ENCODE peak calls at places on chromosomes 4 and X, in seven cellular contexts. One of them, this sample, is unnamed.

GRCh38 chrX:80792205-80792604 is 17.5 kb downstream of the BRWD3 start:
- DNase-seq in GM20000: no peak
- DNase-seq in stimulated activated CD4-positive, alpha-beta T cell treated with anti-CD3 and anti-CD28 coated beads, Interleukin-4, amount 100 ng/mL, for 24 hours: no peak
- DNase-seq in neural crest cell: no peak
- DNase-seq in cardiac fibroblast: peak
- DNase-seq in NCI-H774: no peak
- DNase-seq in T-cell: no peak
- DNase-seq in this sample: no peak

GRCh38 chr4:101600287-101600686 is 190.2 kb upstream of the BANK1 start:
- DNase-seq in stimulated activated CD4-positive, alpha-beta T cell treated with anti-CD3 and anti-CD28 coated beads, Interleukin-4, amount 100 ng/mL, for 24 hours: no peak
- DNase-seq in cardiac fibroblast: no peak
- DNase-seq in NCI-H774: no peak
- DNase-seq in T-cell: no peak
- DNase-seq in neural crest cell: no peak
- DNase-seq in GM20000: no peak
- DNase-seq in this sample: no peak

GRCh38 chr4:73053974-73054480 is 15.5 kb downstream of the COX18 start:
- DNase-seq in T-cell: no peak
- DNase-seq in stimulated activated CD4-positive, alpha-beta T cell treated with anti-CD3 and anti-CD28 coated beads, Interleukin-4, amount 100 ng/mL, for 24 hours: no peak
- DNase-seq in cardiac fibroblast: no peak
- DNase-seq in neural crest cell: no peak
- DNase-seq in GM20000: no peak
- DNase-seq in NCI-H774: no peak
- DNase-seq in this sample: no peak

GRCh38 chrX:14027031-14027430 is 2.7 kb downstream of the GEMIN8 start:
- DNase-seq in GM20000: no peak
- DNase-seq in neural crest cell: no peak
- DNase-seq in cardiac fibroblast: peak
- DNase-seq in T-cell: peak
- DNase-seq in NCI-H774: no peak
- DNase-seq in stimulated activated CD4-positive, alpha-beta T cell treated with anti-CD3 and anti-CD28 coated beads, Interleukin-4, amount 100 ng/mL, for 24 hours: peak
- DNase-seq in this sample: peak

GRCh38 chr4:180538384-180539052 is 1704.7 kb upstream of the TENM3 start:
- DNase-seq in neural crest cell: no peak
- DNase-seq in cardiac fibroblast: no peak
- DNase-seq in GM20000: no peak
- DNase-seq in stimulated activated CD4-positive, alpha-beta T cell treated with anti-CD3 and anti-CD28 coated beads, Interleukin-4, amount 100 ng/mL, for 24 hours: no peak
- DNase-seq in NCI-H774: no peak
- DNase-seq in T-cell: no peak
- DNase-seq in this sample: no peak

GRCh38 chr4:162732871-162733270 is 433.8 kb downstream of the NAF1 start:
- DNase-seq in cardiac fibroblast: no peak
- DNase-seq in stimulated activated CD4-positive, alpha-beta T cell treated with anti-CD3 and anti-CD28 coated beads, Interleukin-4, amount 100 ng/mL, for 24 hours: no peak
- DNase-seq in GM20000: no peak
- DNase-seq in NCI-H774: no peak
- DNase-seq in neural crest cell: no peak
- DNase-seq in T-cell: no peak
- DNase-seq in this sample: no peak

GRCh38 chr4:165207016-165207430 is 338 bp upstream of the KLHL2 start:
- DNase-seq in GM20000: peak
- DNase-seq in cardiac fibroblast: no peak
- DNase-seq in NCI-H774: no peak
- DNase-seq in T-cell: no peak
- DNase-seq in neural crest cell: no peak
- DNase-seq in stimulated activated CD4-positive, alpha-beta T cell treated with anti-CD3 and anti-CD28 coated beads, Interleukin-4, amount 100 ng/mL, for 24 hours: no peak
- DNase-seq in this sample: no peak

GRCh38 chr4:185559913-185560281 is 24.6 kb upstream of the PDLIM3 start:
- DNase-seq in NCI-H774: no peak
- DNase-seq in GM20000: no peak
- DNase-seq in stimulated activated CD4-positive, alpha-beta T cell treated with anti-CD3 and anti-CD28 coated beads, Interleukin-4, amount 100 ng/mL, for 24 hours: no peak
- DNase-seq in neural crest cell: no peak
- DNase-seq in cardiac fibroblast: peak
- DNase-seq in T-cell: no peak
- DNase-seq in this sample: no peak

GRCh38 chrX:2391869-2392606 is 108.7 kb downstream of the DHRSX start:
- DNase-seq in NCI-H774: no peak
- DNase-seq in T-cell: no peak
- DNase-seq in GM20000: no peak
- DNase-seq in cardiac fibroblast: peak
- DNase-seq in neural crest cell: no peak
- DNase-seq in stimulated activated CD4-positive, alpha-beta T cell treated with anti-CD3 and anti-CD28 coated beads, Interleukin-4, amount 100 ng/mL, for 24 hours: no peak
- DNase-seq in this sample: no peak

GRCh38 chr4:15130441-15130840 is 128.2 kb downstream of the CPEB2 start:
- DNase-seq in neural crest cell: no peak
- DNase-seq in T-cell: no peak
- DNase-seq in NCI-H774: no peak
- DNase-seq in GM20000: no peak
- DNase-seq in stimulated activated CD4-positive, alpha-beta T cell treated with anti-CD3 and anti-CD28 coated beads, Interleukin-4, amount 100 ng/mL, for 24 hours: no peak
- DNase-seq in cardiac fibroblast: no peak
- DNase-seq in this sample: no peak

GRCh38 chr4:25928320-25928955 is 14.4 kb downstream of the SMIM20 start:
- DNase-seq in neural crest cell: no peak
- DNase-seq in T-cell: no peak
- DNase-seq in cardiac fibroblast: no peak
- DNase-seq in GM20000: no peak
- DNase-seq in NCI-H774: peak
- DNase-seq in stimulated activated CD4-positive, alpha-beta T cell treated with anti-CD3 and anti-CD28 coated beads, Interleukin-4, amount 100 ng/mL, for 24 hours: no peak
- DNase-seq in this sample: no peak

GRCh38 chr4:4810365-4810764 is 49.1 kb upstream of the MSX1 start:
- DNase-seq in GM20000: no peak
- DNase-seq in stimulated activated CD4-positive, alpha-beta T cell treated with anti-CD3 and anti-CD28 coated beads, Interleukin-4, amount 100 ng/mL, for 24 hours: no peak
- DNase-seq in neural crest cell: no peak
- DNase-seq in NCI-H774: no peak
- DNase-seq in cardiac fibroblast: no peak
- DNase-seq in T-cell: no peak
- DNase-seq in this sample: no peak

GRCh38 chr4:139892973-139893736 is 227.5 kb downstream of the MGST2 start:
- DNase-seq in NCI-H774: no peak
- DNase-seq in cardiac fibroblast: no peak
- DNase-seq in T-cell: no peak
- DNase-seq in neural crest cell: no peak
- DNase-seq in GM20000: no peak
- DNase-seq in stimulated activated CD4-positive, alpha-beta T cell treated with anti-CD3 and anti-CD28 coated beads, Interleukin-4, amount 100 ng/mL, for 24 hours: no peak
- DNase-seq in this sample: no peak

GRCh38 chrX:150477364-150477763 is 91.1 kb upstream of the MTM1 start:
- DNase-seq in stimulated activated CD4-positive, alpha-beta T cell treated with anti-CD3 and anti-CD28 coated beads, Interleukin-4, amount 100 ng/mL, for 24 hours: no peak
- DNase-seq in GM20000: no peak
- DNase-seq in neural crest cell: no peak
- DNase-seq in NCI-H774: no peak
- DNase-seq in cardiac fibroblast: no peak
- DNase-seq in T-cell: no peak
- DNase-seq in this sample: no peak

GRCh38 chr4:2923141-2923551 is 40.1 kb downstream of the NOP14 start:
- DNase-seq in GM20000: no peak
- DNase-seq in cardiac fibroblast: peak
- DNase-seq in stimulated activated CD4-positive, alpha-beta T cell treated with anti-CD3 and anti-CD28 coated beads, Interleukin-4, amount 100 ng/mL, for 24 hours: no peak
- DNase-seq in neural crest cell: no peak
- DNase-seq in NCI-H774: no peak
- DNase-seq in T-cell: no peak
- DNase-seq in this sample: no peak

GRCh38 chrX:137401092-137401491 is 164.8 kb upstream of the ZIC3 start:
- DNase-seq in NCI-H774: no peak
- DNase-seq in GM20000: no peak
- DNase-seq in neural crest cell: no peak
- DNase-seq in stimulated activated CD4-positive, alpha-beta T cell treated with anti-CD3 and anti-CD28 coated beads, Interleukin-4, amount 100 ng/mL, for 24 hours: no peak
- DNase-seq in T-cell: no peak
- DNase-seq in cardiac fibroblast: no peak
- DNase-seq in this sample: no peak

GRCh38 chr4:188960411-188961093 is 821.3 kb downstream of the TRIML1 start:
- DNase-seq in T-cell: no peak
- DNase-seq in GM20000: no peak
- DNase-seq in NCI-H774: no peak
- DNase-seq in stimulated activated CD4-positive, alpha-beta T cell treated with anti-CD3 and anti-CD28 coated beads, Interleukin-4, amount 100 ng/mL, for 24 hours: no peak
- DNase-seq in neural crest cell: no peak
- DNase-seq in cardiac fibroblast: peak
- DNase-seq in this sample: no peak

GRCh38 chrX:42093756-42094155 is 170.4 kb upstream of the CASK start:
- DNase-seq in cardiac fibroblast: peak
- DNase-seq in stimulated activated CD4-positive, alpha-beta T cell treated with anti-CD3 and anti-CD28 coated beads, Interleukin-4, amount 100 ng/mL, for 24 hours: peak
- DNase-seq in NCI-H774: no peak
- DNase-seq in neural crest cell: no peak
- DNase-seq in T-cell: no peak
- DNase-seq in GM20000: no peak
- DNase-seq in this sample: no peak

GRCh38 chr4:89380980-89381379 is 73.4 kb upstream of the GPRIN3 start:
- DNase-seq in T-cell: no peak
- DNase-seq in NCI-H774: no peak
- DNase-seq in stimulated activated CD4-positive, alpha-beta T cell treated with anti-CD3 and anti-CD28 coated beads, Interleukin-4, amount 100 ng/mL, for 24 hours: no peak
- DNase-seq in neural crest cell: no peak
- DNase-seq in cardiac fibroblast: no peak
- DNase-seq in GM20000: no peak
- DNase-seq in this sample: no peak

GRCh38 chrX:31213941-31214340 is 142.1 kb upstream of the FTHL17 start:
- DNase-seq in cardiac fibroblast: no peak
- DNase-seq in neural crest cell: no peak
- DNase-seq in stimulated activated CD4-positive, alpha-beta T cell treated with anti-CD3 and anti-CD28 coated beads, Interleukin-4, amount 100 ng/mL, for 24 hours: no peak
- DNase-seq in NCI-H774: no peak
- DNase-seq in T-cell: no peak
- DNase-seq in GM20000: peak
- DNase-seq in this sample: no peak

GRCh38 chrX:12011075-12011474 is 127.2 kb upstream of the FRMPD4 start:
- DNase-seq in cardiac fibroblast: no peak
- DNase-seq in stimulated activated CD4-positive, alpha-beta T cell treated with anti-CD3 and anti-CD28 coated beads, Interleukin-4, amount 100 ng/mL, for 24 hours: no peak
- DNase-seq in T-cell: no peak
- DNase-seq in GM20000: no peak
- DNase-seq in neural crest cell: no peak
- DNase-seq in NCI-H774: no peak
- DNase-seq in this sample: no peak

GRCh38 chrX:100494570-100494969 is 84.5 kb upstream of the PCDH19 start:
- DNase-seq in stimulated activated CD4-positive, alpha-beta T cell treated with anti-CD3 and anti-CD28 coated beads, Interleukin-4, amount 100 ng/mL, for 24 hours: no peak
- DNase-seq in NCI-H774: no peak
- DNase-seq in neural crest cell: no peak
- DNase-seq in T-cell: no peak
- DNase-seq in GM20000: no peak
- DNase-seq in cardiac fibroblast: no peak
- DNase-seq in this sample: no peak

GRCh38 chrX:13177921-13178320 is 133.5 kb upstream of the FAM9C start:
- DNase-seq in GM20000: no peak
- DNase-seq in cardiac fibroblast: no peak
- DNase-seq in NCI-H774: peak
- DNase-seq in stimulated activated CD4-positive, alpha-beta T cell treated with anti-CD3 and anti-CD28 coated beads, Interleukin-4, amount 100 ng/mL, for 24 hours: no peak
- DNase-seq in neural crest cell: no peak
- DNase-seq in T-cell: no peak
- DNase-seq in this sample: no peak

GRCh38 chrX:149871940-149872339 is 9.0 kb upstream of the MAGEA8 start:
- DNase-seq in T-cell: peak
- DNase-seq in cardiac fibroblast: peak
- DNase-seq in GM20000: peak
- DNase-seq in NCI-H774: no peak
- DNase-seq in neural crest cell: no peak
- DNase-seq in stimulated activated CD4-positive, alpha-beta T cell treated with anti-CD3 and anti-CD28 coated beads, Interleukin-4, amount 100 ng/mL, for 24 hours: peak
- DNase-seq in this sample: no peak

GRCh38 chr4:163556169-163556568 is 61.7 kb downstream of the TMA16 start:
- DNase-seq in T-cell: no peak
- DNase-seq in GM20000: peak
- DNase-seq in NCI-H774: no peak
- DNase-seq in neural crest cell: no peak
- DNase-seq in cardiac fibroblast: no peak
- DNase-seq in stimulated activated CD4-positive, alpha-beta T cell treated with anti-CD3 and anti-CD28 coated beads, Interleukin-4, amount 100 ng/mL, for 24 hours: no peak
- DNase-seq in this sample: no peak

GRCh38 chrX:52867610-52868348 is at the start of gene XAGE3:
- DNase-seq in GM20000: no peak
- DNase-seq in neural crest cell: no peak
- DNase-seq in stimulated activated CD4-positive, alpha-beta T cell treated with anti-CD3 and anti-CD28 coated beads, Interleukin-4, amount 100 ng/mL, for 24 hours: no peak
- DNase-seq in cardiac fibroblast: no peak
- DNase-seq in T-cell: no peak
- DNase-seq in NCI-H774: no peak
- DNase-seq in this sample: no peak

This sample was measured in Right ventricle myocardium superior.